ENCODE peak calls at places on chromosomes 6 and 20, in ten cellular contexts. One of them, this sample, is unnamed.

GRCh38 chr6:155077331-155077730 is 82.2 kb downstream of the TIAM2 start:
- DNase-seq in HL-60: no peak
- DNase-seq in choroid plexus epithelial cell: no peak
- DNase-seq in HCT116: no peak
- DNase-seq in neural crest cell: no peak
- DNase-seq in cardiac muscle cell: no peak
- DNase-seq in testis: no peak
- DNase-seq in Panc1: no peak
- DNase-seq in heart left ventricle: no peak
- DNase-seq in stomach: no peak
- DNase-seq in this sample: no peak

GRCh38 chr6:115643762-115644161 is 416.9 kb downstream of the FRK start:
- DNase-seq in HL-60: no peak
- DNase-seq in choroid plexus epithelial cell: peak; percentile 28
- DNase-seq in HCT116: peak; percentile 13
- DNase-seq in neural crest cell: no peak
- DNase-seq in cardiac muscle cell: no peak
- DNase-seq in testis: no peak
- DNase-seq in Panc1: no peak
- DNase-seq in heart left ventricle: no peak
- DNase-seq in stomach: no peak
- DNase-seq in this sample: peak; percentile 59

GRCh38 chr6:137717074-137718073 is 149.7 kb upstream of the TNFAIP3 start:
- DNase-seq in HL-60: no peak
- DNase-seq in choroid plexus epithelial cell: no peak
- DNase-seq in HCT116: no peak
- DNase-seq in neural crest cell: no peak
- DNase-seq in cardiac muscle cell: no peak
- DNase-seq in testis: no peak
- DNase-seq in Panc1: no peak
- DNase-seq in heart left ventricle: no peak
- DNase-seq in stomach: no peak
- DNase-seq in this sample: no peak

GRCh38 chr6:143376861-143377260 is 73.6 kb downstream of the ADAT2 start:
- DNase-seq in HL-60: no peak
- DNase-seq in choroid plexus epithelial cell: no peak
- DNase-seq in HCT116: no peak
- DNase-seq in neural crest cell: no peak
- DNase-seq in cardiac muscle cell: no peak
- DNase-seq in testis: no peak
- DNase-seq in Panc1: no peak
- DNase-seq in heart left ventricle: no peak
- DNase-seq in stomach: no peak
- DNase-seq in this sample: no peak

GRCh38 chr20:46324960-46325703 is 16.8 kb upstream of the CDH22 start:
- DNase-seq in HL-60: peak; percentile 26
- DNase-seq in choroid plexus epithelial cell: peak; percentile 58
- DNase-seq in HCT116: no peak
- DNase-seq in neural crest cell: peak; percentile 45
- DNase-seq in cardiac muscle cell: peak; percentile 38
- DNase-seq in testis: peak; percentile 55
- DNase-seq in Panc1: no peak
- DNase-seq in heart left ventricle: no peak
- DNase-seq in stomach: peak; percentile 37
- DNase-seq in this sample: peak; percentile 70

GRCh38 chr20:61757678-61758555 is 307.8 kb downstream of the TAF4 start:
- DNase-seq in HL-60: no peak
- DNase-seq in choroid plexus epithelial cell: peak; percentile 44
- DNase-seq in HCT116: no peak
- DNase-seq in neural crest cell: no peak
- DNase-seq in cardiac muscle cell: no peak
- DNase-seq in testis: no peak
- DNase-seq in Panc1: no peak
- DNase-seq in heart left ventricle: no peak
- DNase-seq in stomach: no peak
- DNase-seq in this sample: no peak

GRCh38 chr6:131773284-131773950 is 34.4 kb upstream of the ENPP1 start:
- DNase-seq in HL-60: no peak
- DNase-seq in choroid plexus epithelial cell: peak; percentile 23
- DNase-seq in HCT116: no peak
- DNase-seq in neural crest cell: no peak
- DNase-seq in cardiac muscle cell: no peak
- DNase-seq in testis: no peak
- DNase-seq in Panc1: no peak
- DNase-seq in heart left ventricle: no peak
- DNase-seq in stomach: no peak
- DNase-seq in this sample: no peak

GRCh38 chr6:73006161-73006560 is 219.1 kb downstream of the KHDC1L start:
- DNase-seq in HL-60: no peak
- DNase-seq in choroid plexus epithelial cell: no peak
- DNase-seq in HCT116: no peak
- DNase-seq in neural crest cell: no peak
- DNase-seq in cardiac muscle cell: no peak
- DNase-seq in testis: no peak
- DNase-seq in Panc1: no peak
- DNase-seq in heart left ventricle: no peak
- DNase-seq in stomach: no peak
- DNase-seq in this sample: no peak

GRCh38 chr6:68468244-68468884 is 166.7 kb upstream of the ADGRB3 start:
- DNase-seq in HL-60: no peak
- DNase-seq in choroid plexus epithelial cell: peak; percentile 11
- DNase-seq in HCT116: no peak
- DNase-seq in neural crest cell: no peak
- DNase-seq in cardiac muscle cell: no peak
- DNase-seq in testis: no peak
- DNase-seq in Panc1: no peak
- DNase-seq in heart left ventricle: no peak
- DNase-seq in stomach: no peak
- DNase-seq in this sample: no peak

GRCh38 chr6:37705239-37706051 is 7.8 kb upstream of the MDGA1 start:
- DNase-seq in HL-60: peak; percentile 26
- DNase-seq in choroid plexus epithelial cell: peak; percentile 94
- DNase-seq in HCT116: no peak
- DNase-seq in neural crest cell: peak; percentile 80
- DNase-seq in cardiac muscle cell: peak; percentile 90
- DNase-seq in testis: peak; percentile 92
- DNase-seq in Panc1: no peak
- DNase-seq in heart left ventricle: peak; percentile 81
- DNase-seq in stomach: peak; percentile 62
- DNase-seq in this sample: no peak
- TF ChIP-seq CTCF in HL-60: no peak
- TF ChIP-seq CTCF in choroid plexus epithelial cell: peak; percentile 71
- TF ChIP-seq CTCF in HCT116: peak; percentile 49
- TF ChIP-seq CTCF in neural crest cell: peak; percentile 86
- TF ChIP-seq CTCF in cardiac muscle cell: peak; percentile 72
- TF ChIP-seq CTCF in testis: peak; percentile 82
- TF ChIP-seq CTCF in Panc1: peak; percentile 76
- TF ChIP-seq CTCF in heart left ventricle: peak; percentile 83
- TF ChIP-seq CTCF in stomach: peak; percentile 54
- TF ChIP-seq CTCF in this sample: peak; percentile 45

DNA sequence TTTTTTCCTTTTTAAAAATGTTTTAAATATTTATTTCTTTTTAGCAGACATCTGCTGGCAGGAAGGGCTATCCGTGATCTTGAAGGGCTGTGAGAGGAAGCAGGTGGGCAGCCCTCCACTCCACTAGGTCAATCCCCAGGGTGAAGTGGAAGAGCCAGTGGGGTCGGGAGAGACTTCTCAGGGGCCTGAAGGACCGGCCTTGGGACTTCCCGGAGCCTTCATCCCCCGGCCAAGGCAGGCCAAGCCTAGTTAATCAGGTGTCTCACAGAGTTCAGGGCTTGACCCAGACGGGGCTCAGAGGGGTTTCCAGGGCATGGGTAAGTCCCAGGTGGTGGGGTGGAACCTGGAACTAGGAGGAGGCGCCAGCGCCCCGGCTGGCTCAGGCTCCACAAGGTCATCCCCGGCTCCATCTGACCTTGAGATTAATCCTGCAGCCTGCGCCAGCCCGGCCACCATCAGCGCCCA is 44.3 kb downstream of the MDFI start:
- DNase-seq in HL-60: no peak
- DNase-seq in choroid plexus epithelial cell: no peak
- DNase-seq in HCT116: no peak
- DNase-seq in neural crest cell: no peak
- DNase-seq in cardiac muscle cell: no peak
- DNase-seq in testis: peak; percentile 49
- DNase-seq in Panc1: no peak
- DNase-seq in heart left ventricle: no peak
- DNase-seq in stomach: peak; percentile 59
- DNase-seq in this sample: no peak
- TF ChIP-seq CTCF in HL-60: no peak
- TF ChIP-seq CTCF in choroid plexus epithelial cell: no peak
- TF ChIP-seq CTCF in HCT116: no peak
- TF ChIP-seq CTCF in neural crest cell: peak; percentile 7
- TF ChIP-seq CTCF in cardiac muscle cell: no peak
- TF ChIP-seq CTCF in testis: no peak
- TF ChIP-seq CTCF in Panc1: peak; percentile 12
- TF ChIP-seq CTCF in heart left ventricle: no peak
- TF ChIP-seq CTCF in stomach: no peak
- TF ChIP-seq CTCF in this sample: no peak

GRCh38 chr20:2301164-2301622 is 5.4 kb downstream of the TGM3 start:
- DNase-seq in HL-60: peak; percentile 96
- DNase-seq in choroid plexus epithelial cell: no peak
- DNase-seq in HCT116: no peak
- DNase-seq in neural crest cell: no peak
- DNase-seq in cardiac muscle cell: no peak
- DNase-seq in testis: peak; percentile 49
- DNase-seq in Panc1: no peak
- DNase-seq in heart left ventricle: peak; percentile 44
- DNase-seq in stomach: no peak
- DNase-seq in this sample: no peak

GRCh38 chr20:2303693-2304092 is 7.9 kb downstream of the TGM3 start:
- DNase-seq in HL-60: no peak
- DNase-seq in choroid plexus epithelial cell: no peak
- DNase-seq in HCT116: no peak
- DNase-seq in neural crest cell: no peak
- DNase-seq in cardiac muscle cell: no peak
- DNase-seq in testis: no peak
- DNase-seq in Panc1: no peak
- DNase-seq in heart left ventricle: no peak
- DNase-seq in stomach: no peak
- DNase-seq in this sample: no peak

GRCh38 chr20:2300420-2300819 is 4.6 kb downstream of the TGM3 start:
- DNase-seq in HL-60: no peak
- DNase-seq in choroid plexus epithelial cell: no peak
- DNase-seq in HCT116: no peak
- DNase-seq in neural crest cell: no peak
- DNase-seq in cardiac muscle cell: no peak
- DNase-seq in testis: no peak
- DNase-seq in Panc1: no peak
- DNase-seq in heart left ventricle: no peak
- DNase-seq in stomach: peak; percentile 38
- DNase-seq in this sample: no peak

GRCh38 chr20:2304180-2304579 is 8.4 kb downstream of the TGM3 start:
- DNase-seq in HL-60: no peak
- DNase-seq in choroid plexus epithelial cell: no peak
- DNase-seq in HCT116: no peak
- DNase-seq in neural crest cell: no peak
- DNase-seq in cardiac muscle cell: no peak
- DNase-seq in testis: no peak
- DNase-seq in Panc1: no peak
- DNase-seq in heart left ventricle: no peak
- DNase-seq in stomach: no peak
- DNase-seq in this sample: no peak

DNA sequence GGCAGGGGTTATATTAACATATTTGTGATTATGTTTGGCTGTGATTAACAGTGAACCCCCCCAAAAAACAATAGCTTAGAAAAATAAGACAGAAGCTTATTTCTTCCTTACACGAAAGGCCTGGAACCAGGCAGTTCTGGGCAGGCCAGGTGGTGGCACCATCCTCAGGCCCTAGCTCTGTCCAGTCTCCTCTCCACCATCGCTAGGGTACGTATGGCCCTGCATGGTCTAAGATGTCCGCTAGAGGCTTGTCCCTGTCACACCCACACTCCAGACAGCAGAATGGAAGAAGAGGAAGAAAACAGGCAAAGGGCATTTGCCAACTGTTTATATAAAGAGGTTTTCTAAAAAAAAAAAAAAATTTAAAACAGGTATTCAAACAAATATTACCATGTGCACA is 6.6 kb downstream of the TGM3 start:
- DNase-seq in HL-60: peak; percentile 23
- DNase-seq in choroid plexus epithelial cell: no peak
- DNase-seq in HCT116: no peak
- DNase-seq in neural crest cell: no peak
- DNase-seq in cardiac muscle cell: no peak
- DNase-seq in testis: no peak
- DNase-seq in Panc1: no peak
- DNase-seq in heart left ventricle: no peak
- DNase-seq in stomach: no peak
- DNase-seq in this sample: no peak
- TF ChIP-seq CTCF in HL-60: no peak
- TF ChIP-seq CTCF in choroid plexus epithelial cell: no peak
- TF ChIP-seq CTCF in HCT116: no peak
- TF ChIP-seq CTCF in neural crest cell: no peak
- TF ChIP-seq CTCF in cardiac muscle cell: no peak
- TF ChIP-seq CTCF in testis: no peak
- TF ChIP-seq CTCF in Panc1: no peak
- TF ChIP-seq CTCF in heart left ventricle: no peak
- TF ChIP-seq CTCF in stomach: no peak
- TF ChIP-seq CTCF in this sample: no peak

GRCh38 chr6:166715065-166715464 is 88.0 kb upstream of the RPS6KA2 start:
- DNase-seq in HL-60: no peak
- DNase-seq in choroid plexus epithelial cell: no peak
- DNase-seq in HCT116: no peak
- DNase-seq in neural crest cell: no peak
- DNase-seq in cardiac muscle cell: no peak
- DNase-seq in testis: no peak
- DNase-seq in Panc1: no peak
- DNase-seq in heart left ventricle: no peak
- DNase-seq in stomach: no peak
- DNase-seq in this sample: no peak

GRCh38 chr6:166713608-166714510 is 86.8 kb upstream of the RPS6KA2 start:
- DNase-seq in HL-60: no peak
- DNase-seq in choroid plexus epithelial cell: no peak
- DNase-seq in HCT116: no peak
- DNase-seq in neural crest cell: no peak
- DNase-seq in cardiac muscle cell: no peak
- DNase-seq in testis: no peak
- DNase-seq in Panc1: no peak
- DNase-seq in heart left ventricle: no peak
- DNase-seq in stomach: no peak
- DNase-seq in this sample: no peak

GRCh38 chr6:166714581-166714980 is 87.5 kb upstream of the RPS6KA2 start:
- DNase-seq in HL-60: no peak
- DNase-seq in choroid plexus epithelial cell: no peak
- DNase-seq in HCT116: no peak
- DNase-seq in neural crest cell: no peak
- DNase-seq in cardiac muscle cell: no peak
- DNase-seq in testis: no peak
- DNase-seq in Panc1: no peak
- DNase-seq in heart left ventricle: no peak
- DNase-seq in stomach: no peak
- DNase-seq in this sample: no peak

GRCh38 chr6:166710084-166710483 is 83.0 kb upstream of the RPS6KA2 start:
- DNase-seq in HL-60: no peak
- DNase-seq in choroid plexus epithelial cell: no peak
- DNase-seq in HCT116: no peak
- DNase-seq in neural crest cell: no peak
- DNase-seq in cardiac muscle cell: no peak
- DNase-seq in testis: no peak
- DNase-seq in Panc1: no peak
- DNase-seq in heart left ventricle: no peak
- DNase-seq in stomach: no peak
- DNase-seq in this sample: no peak

GRCh38 chr6:166712554-166713228 is 85.6 kb upstream of the RPS6KA2 start:
- DNase-seq in HL-60: no peak
- DNase-seq in choroid plexus epithelial cell: no peak
- DNase-seq in HCT116: no peak
- DNase-seq in neural crest cell: no peak
- DNase-seq in cardiac muscle cell: no peak
- DNase-seq in testis: no peak
- DNase-seq in Panc1: no peak
- DNase-seq in heart left ventricle: no peak
- DNase-seq in stomach: no peak
- DNase-seq in this sample: no peak
- TF ChIP-seq CTCF in HL-60: no peak
- TF ChIP-seq CTCF in choroid plexus epithelial cell: no peak
- TF ChIP-seq CTCF in HCT116: no peak
- TF ChIP-seq CTCF in neural crest cell: no peak
- TF ChIP-seq CTCF in cardiac muscle cell: no peak
- TF ChIP-seq CTCF in testis: no peak
- TF ChIP-seq CTCF in Panc1: no peak
- TF ChIP-seq CTCF in heart left ventricle: no peak
- TF ChIP-seq CTCF in stomach: no peak
- TF ChIP-seq CTCF in this sample: no peak